ENCODE peak calls at places on chromosomes 2 and 18, in eight cellular contexts. H is left ventricle myocardium inferior, M is right atrium auricular region, K is keratinocyte, X is H1, R is IMR-90, A is K562, B is endodermal cell. I is an unnamed sample.

GRCh38 chr2:69114534-69114933 is 101.6 kb downstream of the ANTXR1 start:
- DNase-seq in H (no peak), M (no peak), K (no peak), X (no peak), R (no peak), A (no peak), B (no peak), I (no peak)

GRCh38 chr2:43221660-43222471 is 4.5 kb downstream of the ZFP36L2 start:
- DNase-seq in H (peak; percentile 90), M (peak; percentile 94), K (no peak), X (no peak), R (peak; percentile 97), A (peak; percentile 85), B (peak; percentile 97), I (peak; percentile 87)

GRCh38 chr18:8602040-8602439 is 7.2 kb upstream of the RAB12 start:
- DNase-seq in H (no peak), M (no peak), K (no peak), X (no peak), R (no peak), A (peak; percentile 33), B (no peak), I (no peak)

GRCh38 chr18:43271593-43272432 is 5.5 kb downstream of the SYT4 start:
- DNase-seq in H (no peak), M (no peak), K (no peak), X (no peak), R (peak; percentile 61), A (peak; percentile 4), B (peak; percentile 56), I (peak; percentile 45)

GRCh38 chr18:12990128-12990485 is 1.1 kb upstream of the CEP192 start:
- DNase-seq in H (no peak), M (no peak), K (no peak), X (no peak), R (no peak), A (no peak), B (no peak), I (no peak)

GRCh38 chr2:144886847-144887246 is 366.9 kb upstream of the ZEB2 start:
- DNase-seq in H (peak; percentile 64), M (peak; percentile 73), K (no peak), X (no peak), R (no peak), A (no peak), B (no peak), I (peak; percentile 24)

GRCh38 chr2:151627368-151627767 is 106.9 kb downstream of the NEB start:
- DNase-seq in H (no peak), M (no peak), K (no peak), X (no peak), R (no peak), A (no peak), B (no peak), I (no peak)

GRCh38 chr2:120786038-120786437 is 50.4 kb downstream of the GLI2 start:
- DNase-seq in H (no peak), M (no peak), K (no peak), X (no peak), R (no peak), A (no peak), B (peak; percentile 83), I (no peak)

GRCh38 chr2:148273158-148273691 is 252.3 kb downstream of the MBD5 start:
- DNase-seq in H (no peak), M (no peak), K (no peak), X (no peak), R (peak; percentile 53), A (no peak), B (no peak), I (no peak)

DNA sequence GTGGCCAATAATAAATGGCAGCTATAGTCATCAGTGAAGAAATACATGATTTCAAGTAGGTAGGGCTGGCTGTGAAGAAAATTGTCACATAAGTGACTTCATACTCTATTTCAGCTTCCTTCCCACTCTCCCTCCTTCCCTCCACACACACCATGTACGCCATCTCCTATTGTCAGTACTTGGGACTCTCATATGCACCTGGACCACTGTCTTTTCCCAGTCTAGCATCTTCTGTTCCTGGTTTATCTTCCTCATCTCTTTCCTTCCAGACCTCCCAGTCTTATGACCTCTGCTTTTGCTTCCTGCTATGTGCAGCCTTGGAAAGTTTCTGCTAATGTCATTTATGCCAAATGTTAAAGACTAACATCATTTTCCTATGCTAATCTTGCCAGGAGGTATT is 35.0 kb downstream of the HNMT start:
- DNase-seq in H (no peak), M (no peak), K (no peak), X (no peak), R (no peak), A (no peak), B (no peak), I (no peak)
- H3K4me1 ChIP-seq in H (no peaks in the 10 kb centered on the region), M (no peaks in the 10 kb centered on the region), K (no peaks in the 10 kb centered on the region), X (no peaks in the 10 kb centered on the region), R (no peaks in the 10 kb centered on the region), A (no peaks in the 10 kb centered on the region), B (no peaks in the 10 kb centered on the region), I (no peaks in the 10 kb centered on the region)

DNA sequence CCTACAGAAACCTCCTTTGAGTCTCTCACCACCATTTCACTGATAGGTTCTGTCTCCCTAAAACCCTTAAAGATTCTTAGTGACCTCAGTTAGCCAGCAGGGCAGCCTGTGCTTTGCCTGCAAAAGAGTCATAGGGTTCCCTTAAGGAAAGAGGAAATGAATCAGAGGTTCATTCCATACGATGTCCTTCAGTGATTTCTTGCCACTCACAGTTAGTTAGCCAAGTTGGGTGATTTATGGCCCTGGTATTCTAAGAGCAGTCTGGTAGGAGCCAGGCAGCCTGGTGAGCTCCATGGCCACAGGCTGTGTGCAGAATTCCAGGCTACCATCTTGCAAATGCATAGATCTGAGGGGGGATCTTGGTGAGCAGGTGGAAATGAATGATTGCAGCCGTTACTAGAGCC is 18.7 kb upstream of the CCBE1 start:
- DNase-seq in H (no peak), M (no peak), K (peak; percentile 79), X (no peak), R (peak; percentile 95), A (no peak), B (no peak), I (no peak)
- TF ChIP-seq CTCF in H (no peak), M (no peak), K (peak; percentile 23), X (no peak), R (peak; percentile 16), A (no peak), B (no peak), I (no peak)

DNA sequence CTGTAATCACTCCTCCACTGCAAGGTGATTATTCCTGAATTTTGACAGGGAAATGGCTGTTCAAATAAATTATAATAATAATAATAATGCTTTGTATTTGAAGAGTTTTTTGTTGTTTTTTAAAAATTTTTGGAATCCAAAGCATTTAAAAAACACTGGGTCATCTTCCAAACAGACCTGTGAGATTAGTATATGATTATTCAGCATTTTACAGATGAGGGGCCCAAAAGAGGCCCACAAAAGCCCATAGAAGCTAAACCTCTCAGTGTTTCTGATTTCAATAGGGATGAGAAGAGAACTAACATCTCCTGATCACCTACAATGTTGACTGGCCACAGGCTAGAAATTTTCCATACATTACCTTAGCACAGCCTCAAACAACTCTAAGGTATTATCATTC is 8.0 kb upstream of the POLR2D start:
- DNase-seq in H (no peak), M (no peak), K (no peak), X (no peak), R (no peak), A (no peak), B (no peak), I (no peak)
- H3K36me3 ChIP-seq in H (peaks cover 79% of the 10 kb centered on the region), M (peaks cover 77% of the 10 kb centered on the region), K (peaks cover 38% of the 10 kb centered on the region), X (peaks cover 19% of the 10 kb centered on the region), R (peaks cover 46% of the 10 kb centered on the region), A (peaks cover 73% of the 10 kb centered on the region), B (peaks cover 74% of the 10 kb centered on the region), I (no peaks in the 10 kb centered on the region)

DNA sequence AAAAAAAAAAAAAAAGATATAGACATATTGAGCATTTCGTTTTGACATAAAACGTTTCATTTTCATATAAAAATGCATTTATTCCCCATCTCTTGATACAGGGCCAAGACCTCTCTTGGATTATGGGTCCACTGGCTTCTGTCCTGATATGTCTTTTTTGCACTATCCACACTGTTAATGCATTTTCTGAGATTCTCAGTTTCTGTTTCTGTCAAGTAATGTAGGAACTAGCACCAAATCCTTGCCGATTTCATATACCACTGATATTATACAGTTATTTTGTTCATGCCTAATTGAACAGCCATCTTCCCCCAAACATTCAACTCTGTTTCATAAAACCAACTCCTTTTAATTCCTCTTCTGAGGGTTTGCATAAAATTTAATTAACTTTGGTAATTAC is 47.0 kb downstream of the HPCAL1 start:
- DNase-seq in H (no peak), M (no peak), K (no peak), X (no peak), R (no peak), A (no peak), B (no peak), I (no peak)
- H3K4me1 ChIP-seq in H (peaks cover 39% of the 10 kb centered on the region), M (no peaks in the 10 kb centered on the region), K (peaks cover 16% of the 10 kb centered on the region), X (no peaks in the 10 kb centered on the region), R (peaks cover 7% of the 10 kb centered on the region), A (peaks cover 15% of the 10 kb centered on the region), B (no peaks in the 10 kb centered on the region), I (peaks cover 6% of the 10 kb centered on the region)

GRCh38 chr2:122451040-122451439 is 695.6 kb downstream of the TSN start:
- DNase-seq in H (no peak), M (no peak), K (no peak), X (no peak), R (peak; percentile 21), A (peak; percentile 9), B (peak; percentile 57), I (no peak)
- TF ChIP-seq CTCF in H (peak; percentile 35), M (no peak), K (peak; percentile 53), X (peak; percentile 72), R (peak; percentile 62), A (peak; percentile 56), B (peak; percentile 75), I (no peak)

GRCh38 chr18:23545247-23545789 is 41.0 kb downstream of the NPC1 start:
- DNase-seq in H (no peak), M (no peak), K (no peak), X (no peak), R (no peak), A (no peak), B (no peak), I (no peak)
- H3K36me3 ChIP-seq in H (peaks cover 90% of the 10 kb centered on the region), M (peaks cover 52% of the 10 kb centered on the region), K (peaks cover 31% of the 10 kb centered on the region), X (peaks cover 15% of the 10 kb centered on the region), R (peaks cover 44% of the 10 kb centered on the region), A (peaks cover 81% of the 10 kb centered on the region), B (peaks cover 63% of the 10 kb centered on the region), I (peaks cover 7% of the 10 kb centered on the region)

GRCh38 chr18:63152096-63152495 is 167.5 kb downstream of the BCL2 start:
- DNase-seq in H (no peak), M (no peak), K (no peak), X (no peak), R (no peak), A (no peak), B (no peak), I (no peak)
- H3K4me1 ChIP-seq in H (peaks cover 26% of the 10 kb centered on the region), M (no peaks in the 10 kb centered on the region), K (peaks cover 12% of the 10 kb centered on the region), X (peaks cover 3% of the 10 kb centered on the region), R (peaks cover 2% of the 10 kb centered on the region), A (no peaks in the 10 kb centered on the region), B (no peaks in the 10 kb centered on the region), I (peaks cover 24% of the 10 kb centered on the region)

GRCh38 chr2:26982102-26982742 is 11.8 kb downstream of the MAPRE3 start:
- DNase-seq in H (peak; percentile 65), M (peak; percentile 70), K (no peak), X (no peak), R (peak; percentile 36), A (peak; percentile 71), B (peak; percentile 73), I (peak; percentile 73)
- TF ChIP-seq CTCF in H (peak; percentile 64), M (peak; percentile 20), K (peak; percentile 56), X (peak; percentile 58), R (no peak), A (peak; percentile 50), B (peak; percentile 62), I (peak; percentile 14)